ENCODE peak calls at places on chromosome 14, in five cellular contexts. Z, L, X, M and I are unnamed samples.

GRCh38 chr14:58171090-58171489 is 19.1 kb upstream of the ARMH4 start:
- DNase-seq in Z (peak), X (peak), M (peak), L (peak), I (peak)

GRCh38 chr14:25298238-25298637 is 248.3 kb upstream of the STXBP6 start:
- DNase-seq in X (no peak), M (no peak), L (no peak), Z (no peak), I (no peak)

GRCh38 chr14:49306152-49306751 is 279.9 kb downstream of the RPS29 start:
- DNase-seq in X (no peak), Z (no peak), L (no peak), M (peak), I (no peak)

GRCh38 chr14:28704153-28704552 is 62.4 kb upstream of the FOXG1 start:
- DNase-seq in X (no peak), M (no peak), L (no peak), Z (no peak), I (no peak)

GRCh38 chr14:70926187-70926830 is 19.1 kb downstream of the PCNX1 start:
- DNase-seq in M (no peak), Z (no peak), X (no peak), L (no peak), I (no peak)

GRCh38 chr14:59482120-59482434 is 2.1 kb downstream of the L3HYPDH start:
- DNase-seq in M (no peak), X (no peak), Z (no peak), L (no peak), I (no peak)

GRCh38 chr14:21014761-21015190 is 10.1 kb downstream of the NDRG2 start:
- DNase-seq in M (peak), Z (peak), X (peak), L (peak), I (peak)

GRCh38 chr14:105664691-105665090 is 138.3 kb downstream of the TMEM121 start:
- DNase-seq in Z (no peak), X (no peak), L (no peak), M (no peak), I (no peak)

GRCh38 chr14:99254391-99255009 is 17.5 kb downstream of the BCL11B start:
- DNase-seq in L (no peak), M (no peak), X (no peak), Z (no peak), I (no peak)

GRCh38 chr14:69571879-69572633 is 2.6 kb downstream of the CCDC177 start:
- DNase-seq in Z (peak), M (peak), X (peak), L (no peak), I (no peak)

GRCh38 chr14:94113490-94113889 is 3.0 kb downstream of the IFI27 start:
- DNase-seq in M (peak), Z (peak), L (no peak), X (no peak), I (peak)

GRCh38 chr14:97446087-97446486 is 648.9 kb downstream of the VRK1 start:
- DNase-seq in X (no peak), L (no peak), M (no peak), Z (no peak), I (no peak)

GRCh38 chr14:80850197-80850814 is 91.2 kb downstream of the CEP128 start:
- DNase-seq in L (peak), M (peak), Z (no peak), X (no peak), I (no peak)

GRCh38 chr14:81991998-81992397 is 458.3 kb upstream of the SEL1L start:
- DNase-seq in Z (no peak), X (no peak), L (no peak), M (peak), I (peak)

GRCh38 chr14:99648385-99648784 is 3.5 kb downstream of the HHIPL1 start:
- DNase-seq in Z (no peak), X (no peak), M (no peak), L (no peak), I (no peak)

GRCh38 chr14:92959761-92960680 is 37.1 kb downstream of the CHGA start:
- DNase-seq in Z (no peak), L (no peak), M (no peak), X (no peak), I (no peak)

GRCh38 chr14:102005336-102005735 is 41.0 kb downstream of the DYNC1H1 start:
- DNase-seq in M (no peak), L (no peak), X (no peak), Z (no peak), I (no peak)

GRCh38 chr14:92472860-92473259 is 40.7 kb upstream of the RIN3 start:
- DNase-seq in X (no peak), Z (no peak), L (no peak), M (no peak), I (no peak)

GRCh38 chr14:98946995-98947394 is 325.0 kb downstream of the BCL11B start:
- DNase-seq in Z (no peak), X (peak), L (no peak), M (no peak), I (no peak)

GRCh38 chr14:105853907-105854599 is 327.7 kb downstream of the TMEM121 start:
- DNase-seq in M (no peak), X (no peak), L (no peak), Z (no peak), I (no peak)

GRCh38 chr14:59438148-59438766 is 26.9 kb downstream of the GPR135 start:
- DNase-seq in Z (no peak), X (no peak), M (peak), L (no peak), I (no peak)

GRCh38 chr14:103314496-103315277 is 19.4 kb upstream of the EIF5 start:
- DNase-seq in X (no peak), M (no peak), L (no peak), Z (peak), I (no peak)

GRCh38 chr14:54680636-54681035 is 113.7 kb downstream of the SAMD4A start:
- DNase-seq in L (no peak), X (no peak), M (peak), Z (no peak), I (no peak)

GRCh38 chr14:106837870-106838269 is 1311.5 kb downstream of the TMEM121 start:
- DNase-seq in M (no peak), L (no peak), X (no peak), Z (no peak), I (peak)

GRCh38 chr14:26872930-26873470 is 275.2 kb upstream of the NOVA1 start:
- DNase-seq in M (no peak), Z (no peak), L (no peak), X (no peak), I (no peak)

GRCh38 chr14:99035268-99035667 is 236.7 kb downstream of the BCL11B start:
- DNase-seq in L (no peak), Z (no peak), X (no peak), M (no peak), I (no peak)

GRCh38 chr14:53882684-53883083 is 73.9 kb downstream of the BMP4 start:
- DNase-seq in M (no peak), L (no peak), Z (no peak), X (no peak), I (no peak)

GRCh38 chr14:31283568-31284252 is 76.1 kb upstream of the HECTD1 start:
- DNase-seq in L (no peak), X (no peak), M (peak), Z (no peak), I (no peak)

GRCh38 chr14:28758253-28758915 is 8.2 kb upstream of the FOXG1 start:
- DNase-seq in M (no peak), X (no peak), Z (no peak), L (no peak), I (no peak)

GRCh38 chr14:54840798-54841197 is 61.8 kb downstream of the GCH1 start:
- DNase-seq in X (no peak), Z (no peak), M (no peak), L (no peak), I (no peak)

GRCh38 chr14:68945190-68945584 is 33.9 kb downstream of the ACTN1 start:
- DNase-seq in M (no peak), X (no peak), Z (no peak), L (no peak), I (no peak)

GRCh38 chr14:53006931-53007330 is 56.1 kb upstream of the FERMT2 start:
- DNase-seq in Z (no peak), M (no peak), X (no peak), L (no peak), I (no peak)

GRCh38 chr14:67359319-67359774 is 257 bp downstream of the ATP6V1D start:
- DNase-seq in X (peak), M (peak), Z (no peak), L (no peak), I (no peak)

GRCh38 chr14:76486251-76486743 is 110.4 kb downstream of the ESRRB start:
- DNase-seq in Z (no peak), L (no peak), X (no peak), M (no peak), I (no peak)

GRCh38 chr14:37623552-37623951 is 28.1 kb downstream of the TTC6 start:
- DNase-seq in Z (no peak), M (peak), X (no peak), L (peak), I (no peak)

GRCh38 chr14:50023671-50024490 is 92.5 kb downstream of the VCPKMT start:
- DNase-seq in Z (no peak), X (no peak), L (peak), M (peak), I (no peak)

GRCh38 chr14:75995372-75996041 is 9.9 kb downstream of the IFT43 start:
- DNase-seq in M (no peak), Z (no peak), X (peak), L (no peak), I (no peak)

GRCh38 chr14:95359974-95360826 is 40.5 kb upstream of the CLMN start:
- DNase-seq in L (no peak), M (peak), Z (peak), X (no peak), I (no peak)
- TF ChIP-seq CTCF in L (no peak), M (no peak), Z (no peak), X (no peak), I (no peak)

GRCh38 chr14:63735720-63736119 is 7.9 kb upstream of the SGPP1 start:
- DNase-seq in L (no peak), Z (peak), M (no peak), X (no peak), I (no peak)

DNA sequence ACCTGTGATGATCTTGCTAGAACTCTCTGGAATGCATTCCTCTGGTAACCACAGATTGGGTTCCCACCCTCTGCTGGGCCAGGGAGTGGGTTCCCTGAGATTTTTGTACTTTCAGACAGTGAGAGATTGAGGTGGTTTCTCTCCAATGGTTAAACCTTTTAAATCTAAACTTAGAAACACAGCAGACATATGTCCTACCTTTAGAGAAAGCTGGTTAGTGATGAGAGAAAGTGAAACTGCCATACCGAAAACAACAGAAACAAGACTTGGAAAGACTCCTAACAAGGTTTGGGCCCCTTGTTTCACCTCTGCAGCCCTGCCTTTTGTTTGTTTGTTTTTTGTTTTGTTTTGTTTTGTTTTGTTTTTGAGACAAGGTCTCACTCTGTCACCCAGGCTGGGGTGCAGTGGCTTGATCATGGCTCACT is 9.7 kb upstream of the SGPP1 start:
- DNase-seq in X (no peak), Z (no peak), M (peak), L (no peak), I (no peak)
- H3K4me3 ChIP-seq in X (no peak), Z (no peak), M (no peak), L (no peak), I (no peak)

DNA sequence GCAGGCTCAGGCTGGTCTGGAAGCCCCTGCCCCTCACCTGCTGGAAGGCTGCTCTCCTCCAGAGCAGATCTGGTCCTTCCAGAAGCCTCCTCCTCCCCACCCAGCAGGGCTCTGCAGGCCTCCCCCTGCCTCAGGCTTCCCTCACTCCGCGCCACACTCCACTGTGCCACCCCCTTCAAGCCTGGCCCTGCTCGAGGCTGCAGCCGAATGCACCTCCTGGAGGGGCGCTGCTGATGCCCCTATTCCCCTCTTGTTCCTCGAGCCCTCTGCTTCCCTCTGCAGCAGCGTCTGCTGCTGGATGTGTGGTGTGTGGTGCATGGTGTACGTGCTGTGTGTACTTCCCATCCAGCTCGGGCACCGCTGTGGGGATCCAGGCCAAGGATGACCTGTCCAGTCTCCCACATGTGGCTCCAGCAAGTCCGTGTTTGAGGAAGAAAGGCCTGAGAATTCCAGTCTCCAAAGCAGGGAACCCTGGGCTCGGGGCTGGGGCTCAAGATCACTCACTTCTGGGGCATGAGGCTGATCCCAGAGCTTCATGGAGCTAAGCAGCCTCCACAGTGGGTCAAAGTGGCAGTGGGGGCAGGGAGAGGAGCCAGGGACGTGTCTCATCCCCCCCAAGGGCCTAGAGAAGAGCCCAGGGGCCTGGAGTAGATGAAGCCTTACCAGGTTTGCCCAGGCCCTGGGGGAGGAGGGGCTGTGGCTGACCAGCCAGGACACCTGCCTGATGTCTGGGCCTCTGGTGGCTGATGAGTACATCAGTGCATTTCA is 136.0 kb upstream of the C14orf180 start:
- DNase-seq in M (no peak), Z (no peak), X (no peak), L (no peak), I (no peak)
- TF ChIP-seq CTCF in M (peak), Z (no peak), X (no peak), L (no peak), I (no peak)

GRCh38 chr14:24162083-24162482 is 1.0 kb downstream of the IRF9 start:
- DNase-seq in M (peak), X (no peak), L (peak), Z (no peak), I (no peak)
- H3K4me3 ChIP-seq in M (peak), X (peak), L (peak), Z (peak), I (peak)

GRCh38 chr14:72745991-72746980 is 147.6 kb downstream of the DPF3 start:
- DNase-seq in M (peak), Z (peak), L (peak), X (no peak), I (no peak)
- TF ChIP-seq CTCF in M (peak), Z (no peak), L (peak), X (no peak), I (no peak)

GRCh38 chr14:64915797-64916196 is 1.5 kb downstream of the CHURC1 start:
- DNase-seq in L (no peak), M (no peak), X (no peak), Z (no peak), I (no peak)
- H3K4me3 ChIP-seq in L (no peak), M (no peak), X (no peak), Z (no peak), I (no peak)

DNA sequence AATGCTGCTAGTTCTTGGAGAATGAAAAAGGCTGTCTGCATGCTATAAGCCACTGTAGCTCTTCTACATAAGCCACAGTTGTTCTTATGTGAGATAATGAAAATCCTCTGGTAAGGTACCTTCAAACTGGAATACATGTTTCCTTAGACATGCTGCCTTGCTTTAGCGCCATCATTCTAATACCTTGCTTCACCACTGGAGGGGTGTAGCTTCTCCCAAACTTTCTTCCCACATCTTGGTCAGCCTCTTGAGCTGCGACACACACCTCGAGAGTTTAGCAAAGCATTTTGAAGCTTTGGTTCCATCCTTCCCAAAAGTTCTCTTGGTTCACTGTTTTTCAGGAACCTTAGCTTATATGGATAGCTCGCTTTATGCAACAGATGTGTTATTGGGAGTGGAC is 69.5 kb downstream of the NKX2-1 start:
- DNase-seq in M (no peak), Z (no peak), X (no peak), L (no peak), I (no peak)
- TF ChIP-seq CTCF in M (no peak), Z (no peak), X (no peak), L (no peak), I (no peak)